ENCODE peak calls at places on chromosomes 13 and 19, in four cellular contexts. P is psoas muscle, S is H1, J is neural progenitor cell. Q is an unnamed sample. For H3K4me1, the result is how much of the 10 kb centered on the place peaks cover.

GRCh38 chr19:33797821-33798633 is 1.4 kb downstream of the KCTD15 start:
- DNase-seq in J (peak), S (peak), P (peak), Q (no peak)

GRCh38 chr19:53659292-53659691 is 27.5 kb downstream of the DPRX start:
- DNase-seq in S (peak), J (peak), P (no peak), Q (peak)

GRCh38 chr19:51439021-51439465 is 19.2 kb downstream of the SIGLEC8 start:
- DNase-seq in S (no peak), P (no peak), J (peak), Q (no peak)

GRCh38 chr19:37218592-37218935 is 550 bp downstream of the ZNF383 start:
- DNase-seq in P (no peak), S (no peak), J (no peak), Q (no peak)

GRCh38 chr19:5120321-5120720 is 151.4 kb downstream of the KDM4B start:
- DNase-seq in J (no peak), P (no peak), S (no peak), Q (no peak)

GRCh38 chr19:51394045-51394836 is 3.9 kb upstream of the C19orf84 start:
- DNase-seq in P (peak), S (peak), J (peak), Q (peak)

GRCh38 chr19:4547303-4548237 is 7.7 kb upstream of the LRG1 start:
- DNase-seq in S (no peak), J (no peak), P (no peak), Q (peak)

GRCh38 chr19:10514211-10515145 is 2.8 kb downstream of the S1PR5 start:
- DNase-seq in J (peak), P (no peak), S (peak), Q (no peak)

GRCh38 chr13:74708629-74709028 is 574.4 kb upstream of the KLF12 start:
- DNase-seq in J (no peak), P (no peak), S (no peak), Q (no peak)

GRCh38 chr19:40315812-40316475 is 30.8 kb upstream of the AKT2 start:
- DNase-seq in J (no peak), P (no peak), S (no peak), Q (no peak)

GRCh38 chr13:21060827-21061076 is 634 bp downstream of the LATS2 start:
- DNase-seq in S (no peak), J (no peak), P (no peak), Q (no peak)

GRCh38 chr13:30234763-30235162 is 72.6 kb downstream of the KATNAL1 start:
- DNase-seq in P (no peak), J (peak), S (no peak), Q (no peak)

GRCh38 chr19:8069116-8069973 is 16.8 kb downstream of the CCL25 start:
- DNase-seq in S (peak), J (peak), P (no peak), Q (peak)

GRCh38 chr13:58463841-58464240 is 832.3 kb downstream of the PCDH17 start:
- DNase-seq in P (no peak), S (no peak), J (no peak), Q (no peak)

GRCh38 chr13:80979035-80979641 is 638.2 kb upstream of the SPRY2 start:
- DNase-seq in J (peak), P (no peak), S (no peak), Q (peak)

GRCh38 chr19:29446331-29446730 is 79.5 kb upstream of the VSTM2B start:
- DNase-seq in S (peak), J (no peak), P (no peak), Q (no peak)

GRCh38 chr13:111275995-111276618 is 44.3 kb upstream of the TEX29 start:
- DNase-seq in S (no peak), J (no peak), P (no peak), Q (no peak)

GRCh38 chr19:12676384-12676792 is 5.3 kb downstream of the DHPS start:
- DNase-seq in P (peak), S (peak), J (peak), Q (peak)

GRCh38 chr13:73703606-73704005 is 430.6 kb downstream of the KLF12 start:
- DNase-seq in J (no peak), S (no peak), P (no peak), Q (no peak)

GRCh38 chr19:33928458-33928950 is 131.8 kb downstream of the KCTD15 start:
- DNase-seq in S (no peak), P (no peak), J (no peak), Q (no peak)

GRCh38 chr13:106526748-106527488 is 8.5 kb downstream of the EFNB2 start:
- DNase-seq in S (no peak), P (no peak), J (no peak), Q (no peak)
- H3K4me1 ChIP-seq in S (under half), P (under half), J (half or more), Q (half or more)

GRCh38 chr13:37945651-37946575 is 76.3 kb upstream of the TRPC4 start:
- DNase-seq in S (no peak), J (no peak), P (no peak), Q (no peak)

GRCh38 chr13:37947419-37948140 is 78.0 kb upstream of the TRPC4 start:
- DNase-seq in J (no peak), S (no peak), P (no peak), Q (no peak)

GRCh38 chr13:37942929-37943328 is 73.4 kb upstream of the TRPC4 start:
- DNase-seq in S (no peak), J (peak), P (no peak), Q (no peak)

GRCh38 chr13:37944476-37945442 is 75.2 kb upstream of the TRPC4 start:
- DNase-seq in J (peak), P (no peak), S (no peak), Q (no peak)
- TF ChIP-seq CTCF in J (no peak), P (no peak), S (no peak), Q (no peak)

DNA sequence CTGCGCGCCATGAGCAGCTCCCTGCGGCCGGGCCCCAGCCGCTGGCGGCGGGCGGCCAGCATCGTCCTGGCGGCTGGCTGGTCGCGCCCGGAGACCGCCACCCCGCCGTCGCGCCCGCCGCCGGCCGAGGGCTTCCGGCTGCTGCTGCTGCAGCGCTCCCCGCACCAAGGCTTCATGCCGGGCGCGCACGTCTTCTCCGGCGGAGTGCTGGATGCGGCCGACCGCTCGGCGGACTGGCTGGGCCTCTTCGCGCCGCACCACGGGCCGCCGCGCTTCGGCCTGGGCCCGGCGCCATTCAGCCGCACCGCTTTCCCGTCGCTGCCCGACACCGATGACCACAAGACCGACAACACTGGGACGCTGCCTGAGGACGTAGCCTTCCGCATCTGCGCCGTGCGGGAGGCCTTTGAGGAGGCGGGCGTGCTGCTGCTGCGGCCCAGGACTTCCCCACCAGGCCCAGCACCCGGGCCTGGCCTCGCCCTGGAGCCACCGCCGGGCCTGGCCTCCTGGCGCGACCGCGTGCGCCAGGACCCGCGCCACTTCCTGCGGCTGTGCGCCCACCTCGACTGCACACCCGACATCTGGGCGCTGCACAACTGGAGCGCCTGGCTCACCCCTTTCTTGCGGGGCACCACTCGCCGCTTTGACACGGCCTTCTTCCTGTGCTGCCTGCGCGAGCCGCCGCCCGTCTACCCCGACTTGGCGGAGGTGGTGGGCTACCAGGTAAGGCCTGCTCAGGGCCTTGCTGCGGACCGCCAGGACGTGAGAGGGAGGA is 518 bp downstream of the NUDT19 start:
- DNase-seq in P (peak), S (peak), J (peak), Q (peak)
- H3K4me1 ChIP-seq in P (half or more), S (under half), J (under half), Q (under half)

GRCh38 chr13:31797154-31797775 is 57.9 kb downstream of the RXFP2 start:
- DNase-seq in S (no peak), P (no peak), J (peak), Q (no peak)
- TF ChIP-seq CTCF in S (peak), P (peak), J (peak), Q (peak)

GRCh38 chr19:58555369-58555885 is 522 bp upstream of the CHMP2A start:
- DNase-seq in S (no peak), J (no peak), P (no peak), Q (no peak)
- H3K4me1 ChIP-seq in S (under half), J (under half), P (under half), Q (under half)

GRCh38 chr19:49355890-49356289 is 6.3 kb downstream of the TEAD2 start:
- DNase-seq in P (peak), J (no peak), S (no peak), Q (no peak)

GRCh38 chr19:49359851-49360845 is 2.1 kb downstream of the TEAD2 start:
- DNase-seq in S (no peak), P (no peak), J (no peak), Q (no peak)

GRCh38 chr19:49356382-49356781 is 5.8 kb downstream of the TEAD2 start:
- DNase-seq in P (no peak), S (no peak), J (no peak), Q (no peak)

GRCh38 chr19:49361438-49362047 is 673 bp downstream of the TEAD2 start:
- DNase-seq in J (peak), P (peak), S (no peak), Q (peak)

GRCh38 chr19:49357186-49357585 is 5.0 kb downstream of the TEAD2 start:
- DNase-seq in J (no peak), P (no peak), S (no peak), Q (no peak)
- TF ChIP-seq CTCF in J (no peak), P (no peak), S (no peak), Q (no peak)

DNA sequence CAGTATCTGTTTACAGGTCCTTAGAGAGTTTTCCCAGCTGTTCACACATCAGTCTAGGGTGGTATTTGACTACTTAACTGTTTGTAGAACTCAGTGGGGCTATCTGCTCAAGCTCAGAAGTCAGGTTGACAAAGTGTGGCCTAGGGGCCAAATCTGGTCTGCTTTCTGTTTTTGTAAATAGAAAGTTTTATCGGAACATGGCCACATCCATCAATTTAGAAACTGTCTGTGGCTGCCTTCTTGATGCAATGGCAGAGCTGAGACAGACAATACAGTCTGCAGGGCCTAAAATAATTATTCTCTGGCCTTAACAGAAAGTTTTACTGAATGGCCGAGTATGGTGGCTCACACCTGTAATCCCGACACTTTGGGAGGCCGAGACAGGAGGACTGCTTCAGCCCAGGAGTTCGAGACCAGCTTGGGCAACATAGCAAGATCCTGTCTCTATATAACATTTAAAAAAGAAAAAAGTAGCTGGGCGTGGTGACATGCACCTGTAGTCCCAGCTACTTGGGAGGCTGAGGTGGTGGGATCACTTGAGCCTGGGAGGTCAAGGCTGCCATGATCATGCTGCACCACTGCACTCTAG is 2.4 kb downstream of the SMG9 start:
- DNase-seq in P (no peak), S (no peak), J (no peak), Q (no peak)
- H3K4me1 ChIP-seq in P (under half), S (under half), J (under half), Q (under half)